ENCODE peak calls at places on chromosomes 6 and 20, in eight cellular contexts. S is endothelial cell of umbilical vein, Q is A549, L is HepG2, Z is GM12878, B is HCT116, V is K562, M is H1. N is an unnamed sample.

GRCh38 chr6:119308994-119309657 is 40.4 kb downstream of the MAN1A1 start:
- DNase-seq in S (no peak), Q (no peak), L (peak), Z (no peak), B (no peak), V (no peak), M (no peak), N (no peak)

GRCh38 chr6:6313012-6313411 is 7.5 kb downstream of the F13A1 start:
- DNase-seq in S (peak), Q (no peak), L (no peak), Z (no peak), B (no peak), V (no peak), M (no peak), N (no peak)

GRCh38 chr6:166365221-166365620 is 17.5 kb downstream of the MPC1 start:
- DNase-seq in S (peak), Q (no peak), L (no peak), Z (no peak), B (no peak), V (no peak), M (no peak), N (no peak)

GRCh38 chr6:87806635-87807034 is 104.6 kb upstream of the AKIRIN2 start:
- DNase-seq in S (no peak), Q (no peak), L (peak), Z (no peak), B (no peak), V (no peak), M (no peak), N (no peak)

GRCh38 chr6:13066820-13067219 is 261.5 kb downstream of the TBC1D7 start:
- DNase-seq in S (no peak), Q (no peak), L (no peak), Z (no peak), B (no peak), V (no peak), M (no peak), N (no peak)

GRCh38 chr20:9019833-9020232 is 49.1 kb upstream of the PLCB4 start:
- DNase-seq in S (no peak), Q (no peak), L (no peak), Z (no peak), B (no peak), V (no peak), M (no peak), N (no peak)

GRCh38 chr6:160132776-160133338 is 11.2 kb downstream of the SLC22A1 start:
- DNase-seq in S (no peak), Q (no peak), L (no peak), Z (no peak), B (no peak), V (no peak), M (no peak), N (no peak)

GRCh38 chr6:13427838-13428527 is 59.4 kb downstream of the GFOD1 start:
- DNase-seq in S (peak), Q (no peak), L (no peak), Z (peak), B (no peak), V (peak), M (no peak), N (no peak)

GRCh38 chr6:130050230-130050629 is 31.8 kb downstream of the L3MBTL3 start:
- DNase-seq in S (no peak), Q (no peak), L (no peak), Z (no peak), B (no peak), V (no peak), M (no peak), N (no peak)

GRCh38 chr6:136067731-136068341 is 182.3 kb downstream of the MTFR2 start:
- DNase-seq in S (peak), Q (no peak), L (no peak), Z (no peak), B (peak), V (no peak), M (peak), N (no peak)

GRCh38 chr6:26225848-26226590 is 138.8 kb downstream of the HFE start:
- DNase-seq in S (no peak), Q (no peak), L (no peak), Z (no peak), B (no peak), V (no peak), M (no peak), N (no peak)

GRCh38 chr20:51802170-51802745 is at the start of gene SALL4:
- DNase-seq in S (no peak), Q (no peak), L (no peak), Z (no peak), B (no peak), V (no peak), M (peak), N (no peak)

GRCh38 chr6:157226761-157227160 is 96.6 kb downstream of the TMEM242 start:
- DNase-seq in S (no peak), Q (no peak), L (no peak), Z (no peak), B (no peak), V (peak), M (peak), N (peak)

GRCh38 chr6:36700071-36700811 is 2.6 kb downstream of the RAB44 start:
- DNase-seq in S (no peak), Q (no peak), L (no peak), Z (no peak), B (no peak), V (no peak), M (no peak), N (no peak)

GRCh38 chr6:70414813-70415212 is 1.5 kb downstream of the FAM135A start:
- DNase-seq in S (no peak), Q (no peak), L (no peak), Z (no peak), B (no peak), V (no peak), M (no peak), N (no peak)

GRCh38 chr20:20060234-20060998 is 8.1 kb downstream of the CFAP61 start:
- DNase-seq in S (no peak), Q (no peak), L (no peak), Z (no peak), B (no peak), V (no peak), M (no peak), N (no peak)

GRCh38 chr6:26473758-26474438 is 16.1 kb downstream of the BTN2A1 start:
- DNase-seq in S (peak), Q (peak), L (peak), Z (peak), B (peak), V (peak), M (peak), N (peak)

GRCh38 chr6:137218473-137218916 is 690 bp downstream of the IFNGR1 start:
- DNase-seq in S (peak), Q (no peak), L (peak), Z (peak), B (no peak), V (peak), M (no peak), N (peak)

DNA sequence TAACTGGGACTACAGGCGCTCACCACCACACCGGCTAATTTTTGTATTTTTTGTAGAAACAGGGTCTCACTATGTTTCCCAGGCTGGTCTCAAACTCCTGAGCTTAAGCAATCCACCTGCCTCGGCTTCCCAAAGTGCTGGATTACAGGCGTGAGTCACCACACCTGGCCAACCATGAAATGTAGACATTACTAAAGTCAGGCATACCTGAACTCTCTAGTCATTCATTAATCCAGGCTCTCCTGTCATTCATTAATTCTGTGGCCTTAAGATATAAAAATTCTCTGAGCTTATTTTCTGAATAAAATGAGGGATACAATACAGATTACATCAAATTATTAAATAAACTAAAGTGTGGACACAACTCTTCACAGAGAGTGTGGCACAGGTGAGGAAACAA is 159.7 kb downstream of the GMDS start:
- DNase-seq in S (no peak), Q (no peak), L (no peak), Z (no peak), B (no peak), V (no peak), M (no peak), N (no peak)
- TF ChIP-seq MAX in S (no peak), Q (no peak), L (no peak), Z (no peak), B (no peak), V (no peak), M (no peak), N (no peak)

DNA sequence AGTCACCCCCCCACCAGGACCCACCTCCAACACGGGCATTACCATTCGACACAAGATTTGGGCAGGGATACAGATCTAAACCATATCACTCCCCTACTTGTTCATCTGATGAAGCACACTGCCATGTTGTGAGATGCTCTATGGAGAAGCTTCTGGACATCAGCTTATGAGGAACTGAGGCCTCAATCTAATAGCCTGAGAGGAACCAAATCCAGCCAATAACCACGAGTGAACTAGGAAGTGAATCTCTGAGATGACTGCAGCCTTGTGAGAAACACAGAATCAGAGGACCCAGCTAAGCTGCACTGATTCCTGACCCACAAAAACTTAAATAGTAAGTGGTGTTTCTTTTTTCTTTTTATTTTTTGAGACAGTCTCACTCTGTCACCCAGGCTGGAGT is 21.5 kb upstream of the ZBTB2 start:
- DNase-seq in S (no peak), Q (no peak), L (no peak), Z (no peak), B (no peak), V (no peak), M (no peak), N (no peak)
- TF ChIP-seq CTCF in S (no peak), Q (no peak), L (no peak), Z (no peak), B (no peak), V (no peak), M (no peak), N (no peak)

GRCh38 chr6:31915351-31915750 is 12.2 kb upstream of the C2 start:
- DNase-seq in S (no peak), Q (no peak), L (no peak), Z (no peak), B (no peak), V (no peak), M (no peak), N (no peak)

GRCh38 chr6:31907158-31907813 is 5.4 kb upstream of the ZBTB12 start:
- DNase-seq in S (no peak), Q (no peak), L (peak), Z (no peak), B (no peak), V (no peak), M (no peak), N (peak)

GRCh38 chr6:31915756-31916155 is 11.8 kb upstream of the C2 start:
- DNase-seq in S (no peak), Q (no peak), L (no peak), Z (no peak), B (no peak), V (no peak), M (no peak), N (no peak)

GRCh38 chr6:31908791-31909190 is 6.9 kb upstream of the ZBTB12 start:
- DNase-seq in S (no peak), Q (no peak), L (peak), Z (peak), B (no peak), V (no peak), M (no peak), N (no peak)

GRCh38 chr6:31912186-31912585 is 10.3 kb upstream of the ZBTB12 start:
- DNase-seq in S (no peak), Q (no peak), L (no peak), Z (no peak), B (no peak), V (no peak), M (no peak), N (no peak)
- TF ChIP-seq POLR2A in S (no peak), Q (no peak), L (no peak), Z (no peak), B (no peak), V (no peak), M (no peak), N (no peak)

GRCh38 chr6:56671651-56672461 is 29.2 kb upstream of the DST start:
- DNase-seq in S (peak), Q (no peak), L (no peak), Z (no peak), B (no peak), V (no peak), M (no peak), N (no peak)
- TF ChIP-seq MAX in S (no peak), Q (no peak), L (no peak), Z (no peak), B (no peak), V (no peak), M (no peak), N (no peak)

GRCh38 chr6:75206338-75207210 is 721 bp upstream of the COL12A1 start:
- DNase-seq in S (peak), Q (no peak), L (no peak), Z (no peak), B (no peak), V (no peak), M (peak), N (no peak)

GRCh38 chr6:75204222-75204958 is 1.5 kb downstream of the COL12A1 start:
- DNase-seq in S (peak), Q (peak), L (peak), Z (no peak), B (peak), V (peak), M (peak), N (peak)

GRCh38 chr6:75207211-75207984 is 1.5 kb upstream of the COL12A1 start:
- DNase-seq in S (peak), Q (no peak), L (no peak), Z (no peak), B (no peak), V (no peak), M (peak), N (no peak)

GRCh38 chr6:75204959-75205775 is 686 bp downstream of the COL12A1 start:
- DNase-seq in S (peak), Q (peak), L (no peak), Z (no peak), B (no peak), V (no peak), M (peak), N (no peak)

DNA sequence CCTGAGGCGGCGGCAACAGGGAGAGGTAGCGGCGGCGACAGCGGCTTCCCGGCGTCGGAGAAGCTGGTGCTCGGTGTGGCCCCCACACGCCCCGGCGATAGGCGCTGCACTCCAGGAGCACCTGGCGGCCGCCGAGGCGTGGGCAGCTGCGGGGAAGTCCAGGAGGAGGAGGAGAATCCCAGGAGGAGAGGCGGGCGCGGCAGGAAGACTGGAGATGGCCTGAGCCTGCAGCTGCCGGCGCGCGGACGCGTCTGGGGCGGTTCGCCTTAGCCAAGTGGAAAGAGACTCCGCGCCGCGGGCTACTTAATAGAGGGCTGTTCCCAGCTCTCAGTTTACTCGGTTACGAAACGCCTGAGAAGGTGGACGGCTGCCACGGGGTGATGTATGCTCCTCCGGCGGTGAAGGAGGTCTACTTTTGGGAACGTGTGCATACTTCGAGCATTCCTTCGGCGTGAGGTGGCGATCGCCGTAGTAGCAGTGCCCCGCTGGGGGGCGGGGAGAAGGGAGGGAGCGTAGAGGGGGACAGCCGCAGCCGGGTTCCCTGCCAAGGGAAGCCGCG is at the start of gene COL12A1:
- DNase-seq in S (peak), Q (peak), L (no peak), Z (no peak), B (peak), V (no peak), M (peak), N (no peak)
- TF ChIP-seq CTCF in S (no peak), Q (no peak), L (no peak), Z (no peak), B (no peak), V (no peak), M (no peak), N (no peak)

GRCh38 chr6:52390361-52390727 is 28.4 kb downstream of the PAQR8 start:
- DNase-seq in S (peak), Q (no peak), L (peak), Z (peak), B (peak), V (peak), M (no peak), N (peak)
- TF ChIP-seq POLR2A in S (no peak), Q (no peak), L (no peak), Z (no peak), B (no peak), V (no peak), M (no peak), N (no peak)

N was measured in NB4.